ENCODE peak calls at places on chromosome 6, in eight cellular contexts. G is GM23248, B is OCI-LY7, J is HCT116, D is GM23338, P is SK-N-SH, M is hepatocyte, V is PC-3. K is an unnamed sample.

GRCh38 chr6:111230351-111231077 is 143.2 kb downstream of the SLC16A10 start:
- DNase-seq in J (no peak), V (no peak), D (no peak), G (peak; percentile 87), P (no peak), B (no peak), M (no peak), K (no peak)

GRCh38 chr6:81487489-81487888 is 265.0 kb downstream of the TENT5A start:
- DNase-seq in M (peak; percentile 7), G (no peak), B (no peak), V (no peak), D (peak; percentile 4), P (no peak), J (no peak), K (no peak)

GRCh38 chr6:138229072-138229471 is 10.8 kb upstream of the PBOV1 start:
- DNase-seq in M (no peak), D (no peak), G (no peak), J (no peak), B (no peak), V (no peak), P (no peak), K (no peak)

GRCh38 chr6:39791311-39791710 is 865 bp upstream of the DAAM2 start:
- DNase-seq in P (peak; percentile 37), J (no peak), V (no peak), G (peak; percentile 45), D (peak; percentile 47), M (no peak), B (peak; percentile 29), K (no peak)

GRCh38 chr6:169034523-169035167 is 219.0 kb downstream of the THBS2 start:
- DNase-seq in B (no peak), J (no peak), P (no peak), G (peak; percentile 71), D (no peak), V (no peak), M (no peak), K (no peak)

GRCh38 chr6:118800394-118801071 is 93.4 kb upstream of the ASF1A start:
- DNase-seq in V (peak; percentile 90), M (peak; percentile 93), G (peak; percentile 92), B (peak; percentile 86), D (peak; percentile 97), J (peak; percentile 57), P (peak; percentile 78), K (peak; percentile 82)

GRCh38 chr6:121499666-121500065 is 64.2 kb downstream of the GJA1 start:
- DNase-seq in D (no peak), V (no peak), J (no peak), M (no peak), B (no peak), P (no peak), G (no peak), K (no peak)

GRCh38 chr6:154441995-154442310 is 68.5 kb downstream of the CNKSR3 start:
- DNase-seq in B (no peak), G (no peak), V (no peak), D (no peak), P (no peak), M (no peak), J (no peak), K (no peak)

GRCh38 chr6:90005048-90005827 is 111.0 kb downstream of the GJA10 start:
- DNase-seq in V (no peak), D (no peak), J (no peak), G (no peak), B (no peak), P (no peak), M (no peak), K (no peak)

GRCh38 chr6:69816569-69816968 is 19.8 kb upstream of the LMBRD1 start:
- DNase-seq in J (no peak), M (no peak), P (no peak), D (peak; percentile 53), V (no peak), G (no peak), B (peak; percentile 60), K (no peak)

GRCh38 chr6:92779758-92780157 is 639.6 kb downstream of the EPHA7 start:
- DNase-seq in G (peak; percentile 7), J (no peak), M (peak; percentile 73), P (no peak), V (peak; percentile 83), B (no peak), D (no peak), K (no peak)

GRCh38 chr6:19369770-19370169 is 467.4 kb upstream of the ID4 start:
- DNase-seq in D (peak; percentile 19), M (no peak), V (no peak), J (no peak), P (no peak), G (no peak), B (no peak), K (no peak)

GRCh38 chr6:133306876-133307275 is 65.7 kb downstream of the EYA4 start:
- DNase-seq in J (no peak), B (no peak), G (no peak), P (no peak), V (no peak), M (no peak), D (no peak), K (no peak)

GRCh38 chr6:123380257-123380656 is 256.5 kb downstream of the TRDN start:
- DNase-seq in J (no peak), B (peak; percentile 6), G (peak; percentile 47), D (peak; percentile 68), P (peak; percentile 5), M (peak; percentile 60), V (peak; percentile 26), K (peak; percentile 77)

GRCh38 chr6:104796031-104796785 is 63.5 kb downstream of the HACE1 start:
- DNase-seq in J (no peak), M (no peak), P (no peak), B (no peak), V (no peak), G (no peak), D (no peak), K (no peak)

DNA sequence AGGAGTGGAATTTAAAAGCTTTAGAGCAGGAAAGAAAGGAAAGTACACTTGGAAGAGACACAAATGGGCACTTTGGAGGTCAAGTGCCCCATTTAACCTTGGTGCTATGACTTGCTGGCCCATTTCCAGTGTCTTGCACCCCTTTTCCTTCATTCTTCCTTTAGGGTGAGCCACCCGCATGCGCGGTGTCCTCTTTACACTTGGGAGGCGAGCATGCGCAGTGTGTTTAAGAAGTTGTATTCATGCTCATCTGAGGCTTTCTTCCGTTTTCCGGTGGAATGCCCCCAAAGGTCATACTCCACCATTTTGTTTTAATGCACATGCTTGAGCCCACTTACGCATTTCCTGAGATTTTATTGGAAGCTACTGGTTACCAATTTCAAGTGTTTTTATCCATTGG is 29.1 kb downstream of the TMEM170B start:
- DNase-seq in G (no peak), M (no peak), V (no peak), D (no peak), B (no peak), P (no peak), J (no peak), K (no peak)
- H3K9me2 ChIP-seq in G (no peaks in the 10 kb centered on the region), M (no peaks in the 10 kb centered on the region), V (no peaks in the 10 kb centered on the region), D (no peaks in the 10 kb centered on the region), B (no peaks in the 10 kb centered on the region), P (no peaks in the 10 kb centered on the region), J (no peaks in the 10 kb centered on the region), K (no peaks in the 10 kb centered on the region)

DNA sequence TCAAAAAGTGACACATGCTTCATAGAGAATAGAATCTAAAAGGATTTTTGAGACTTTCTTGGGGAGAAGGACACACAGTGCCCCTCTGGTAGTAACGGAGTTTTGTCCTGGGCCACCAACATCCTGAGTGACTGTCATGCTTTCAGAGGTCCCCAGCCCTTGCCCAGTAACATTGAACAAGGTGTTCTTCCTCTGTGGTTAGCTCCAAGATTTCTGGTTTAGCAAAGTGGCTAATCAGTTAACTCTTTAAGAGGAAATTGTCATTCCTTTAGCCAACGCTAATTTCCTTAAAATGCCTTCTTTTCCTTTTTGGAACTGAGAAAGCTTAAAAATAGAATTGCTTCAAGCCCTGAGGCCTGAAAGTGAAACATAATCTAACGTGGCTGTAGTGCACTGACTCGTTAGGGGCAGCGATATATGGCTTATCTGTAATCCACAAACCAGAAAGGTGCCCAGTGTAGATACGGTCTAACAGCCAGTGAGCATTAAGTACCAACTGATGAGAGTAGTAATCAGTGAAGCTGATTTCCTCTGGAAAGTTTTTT is 7.8 kb downstream of the E2F3 start:
- DNase-seq in B (peak; percentile 47), J (no peak), M (no peak), V (no peak), P (no peak), D (no peak), G (no peak), K (peak; percentile 75)
- TF ChIP-seq EZH2phosphoT487 in B (no peak), J (no peak), M (no peak), V (no peak), P (no peak), D (no peak), G (no peak), K (no peak)

DNA sequence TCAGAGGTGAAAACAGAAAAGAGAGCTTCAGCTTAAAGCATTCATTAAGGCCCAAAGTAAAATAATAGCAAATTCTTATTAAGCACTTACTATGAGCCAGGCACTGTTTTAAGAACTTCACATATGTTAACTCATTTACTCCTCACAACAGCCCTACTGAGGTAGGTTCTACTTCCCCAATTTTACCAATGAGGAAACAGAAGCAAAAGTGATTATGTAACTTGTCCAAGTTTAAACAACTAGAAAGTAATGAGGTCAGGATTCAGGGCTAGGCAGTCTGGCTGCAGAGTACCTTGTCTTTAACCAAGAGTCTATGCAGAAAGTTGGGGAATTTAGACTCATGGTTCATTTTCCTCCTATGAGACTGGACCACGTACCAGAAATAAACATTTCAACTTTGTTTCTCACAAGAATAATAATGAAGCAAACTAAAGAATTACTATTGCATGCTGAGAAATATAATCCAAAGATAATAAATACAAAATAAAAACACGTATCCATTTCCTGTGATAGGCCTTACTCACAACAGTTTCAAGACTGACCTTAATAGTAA is 3.8 kb downstream of the COL21A1 start:
- DNase-seq in P (no peak), B (no peak), V (no peak), D (no peak), G (no peak), J (no peak), M (no peak), K (no peak)
- H3K27ac ChIP-seq in P (no peak overlapping the region), B (no peak overlapping the region), V (no peak overlapping the region), D (no peak overlapping the region), G (no peak overlapping the region), J (no peak overlapping the region), M (no peak overlapping the region), K (no peak overlapping the region)

DNA sequence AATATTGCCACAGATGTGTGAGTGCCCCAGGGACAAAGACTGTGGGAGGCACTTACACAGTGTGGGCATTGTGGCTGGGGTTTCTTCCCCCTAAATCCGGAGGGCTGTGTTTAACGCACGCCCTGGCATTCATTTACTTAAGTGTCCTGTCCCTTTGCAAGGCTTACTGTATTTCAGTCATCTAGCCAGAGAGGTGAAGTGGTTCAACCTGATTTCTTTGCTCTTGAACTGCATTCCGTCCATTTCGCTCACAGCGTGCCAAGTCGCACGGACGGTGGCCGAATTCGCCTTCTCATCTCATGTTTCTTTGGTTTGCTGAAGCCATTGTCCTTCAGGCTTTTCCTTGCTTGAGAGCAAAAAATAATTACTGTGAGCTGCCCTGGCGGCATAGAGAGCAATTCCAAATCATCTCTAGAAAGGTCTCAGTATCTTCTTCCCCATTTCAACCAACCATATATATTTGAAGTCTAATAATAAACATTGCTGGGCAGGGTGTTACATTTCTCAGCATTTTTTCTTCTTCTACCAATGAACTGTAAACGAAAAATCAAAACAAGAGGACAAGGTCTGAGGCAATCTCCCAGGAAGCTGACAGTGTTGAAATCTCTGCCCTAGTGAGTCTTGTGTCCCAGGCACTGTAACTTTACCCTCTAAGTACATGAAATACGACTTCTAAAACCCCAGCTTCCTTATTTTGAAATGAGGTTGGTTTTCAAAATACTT is 16.9 kb downstream of the SYTL3 start:
- DNase-seq in M (no peak), B (no peak), D (no peak), G (peak; percentile 60), J (no peak), V (no peak), P (no peak), K (no peak)
- H3K9me2 ChIP-seq in M (no peaks in the 10 kb centered on the region), B (no peaks in the 10 kb centered on the region), D (no peaks in the 10 kb centered on the region), G (no peaks in the 10 kb centered on the region), J (no peaks in the 10 kb centered on the region), V (no peaks in the 10 kb centered on the region), P (no peaks in the 10 kb centered on the region), K (no peaks in the 10 kb centered on the region)